ENCODE peak calls at places on chromosomes 11 and 22, in five cellular contexts. J is activated CD4-positive, alpha-beta T cell treated with anti-CD3 and anti-CD28 coated beads for 36 hours; M is activated CD8-positive, alpha-beta memory T cell treated with anti-CD3 and anti-CD28 coated beads for 4 hours; T is nucleus accumbens; P is AG08396. S is an unnamed sample.

GRCh38 chr11:112899235-112899634 is 62.0 kb upstream of the NCAM1 start:
- DNase-seq in J (no peak), M (no peak), T (no peak), P (no peak), S (no peak)

GRCh38 chr11:127620660-127621059 is 620.1 kb upstream of the KIRREL3 start:
- DNase-seq in J (no peak), M (no peak), T (no peak), P (no peak), S (no peak)

GRCh38 chr11:123559418-123559817 is 95.0 kb downstream of the SCN3B start:
- DNase-seq in J (no peak), M (no peak), T (no peak), P (no peak), S (no peak)

GRCh38 chr11:129230006-129230405 is 37.9 kb upstream of the ARHGAP32 start:
- DNase-seq in J (no peak), M (no peak), T (no peak), P (no peak), S (peak; percentile 5)

GRCh38 chr22:41681616-41682015 is 7.1 kb downstream of the SNU13 start:
- DNase-seq in J (peak; percentile 31), M (no peak), T (no peak), P (no peak), S (no peak)

GRCh38 chr11:4393209-4394196 is at the start of gene TRIM21:
- DNase-seq in J (peak; percentile 93), M (peak; percentile 82), T (peak; percentile 6), P (peak; percentile 83), S (peak; percentile 74)

GRCh38 chr11:37747121-37747520 is 1149.1 kb upstream of the RAG2 start:
- DNase-seq in J (no peak), M (no peak), T (no peak), P (no peak), S (no peak)

GRCh38 chr11:44578279-44578678 is 12.8 kb downstream of the CD82 start:
- DNase-seq in J (peak; percentile 24), M (no peak), T (no peak), P (no peak), S (no peak)

GRCh38 chr11:86174101-86175046 is 70.2 kb upstream of the EED start:
- DNase-seq in J (peak; percentile 30), M (no peak), T (no peak), P (peak; percentile 85), S (no peak)

GRCh38 chr11:3835100-3835485 is 5.7 kb downstream of the RHOG start:
- DNase-seq in J (no peak), M (no peak), T (no peak), P (no peak), S (no peak)

GRCh38 chr11:520428-521178 is 13.6 kb upstream of the RNH1 start:
- DNase-seq in J (peak; percentile 61), M (no peak), T (no peak), P (no peak), S (no peak)

GRCh38 chr11:118437736-118438125 is 1.4 kb downstream of the KMT2A start:
- DNase-seq in J (peak; percentile 61), M (no peak), T (no peak), P (peak; percentile 21), S (peak; percentile 8)

GRCh38 chr11:44104472-44105294 is 9.2 kb downstream of the EXT2 start:
- DNase-seq in J (no peak), M (no peak), T (no peak), P (no peak), S (no peak)

GRCh38 chr11:17197431-17197898 is 10.3 kb downstream of the PIK3C2A start:
- DNase-seq in J (no peak), M (no peak), T (no peak), P (peak; percentile 31), S (no peak)

GRCh38 chr11:34068098-34068497 is 16.6 kb downstream of the CAPRIN1 start:
- DNase-seq in J (no peak), M (no peak), T (no peak), P (peak; percentile 12), S (no peak)

GRCh38 chr11:10197091-10197490 is 96.9 kb downstream of the SBF2 start:
- DNase-seq in J (no peak), M (no peak), T (no peak), P (no peak), S (no peak)

GRCh38 chr22:46061431-46062231 is 84.7 kb upstream of the WNT7B start:
- DNase-seq in J (no peak), M (no peak), T (no peak), P (no peak), S (no peak)

GRCh38 chr11:84714316-84714780 is 912.8 kb downstream of the DLG2 start:
- DNase-seq in J (peak; percentile 71), M (no peak), T (no peak), P (peak; percentile 29), S (peak; percentile 40)